ENCODE peak calls at places on chromosomes 7 and 10, in seven cellular contexts. V is adrenal gland, R is transverse colon, U is suprapubic skin, C is prostate gland, Q is right lobe of liver, M is IMR-90. N is an unnamed sample. For H3K36me3, the result is how much of the 10 kb centered on the place peaks cover.

GRCh38 chr7:14341200-14341599 is 351.7 kb upstream of the ETV1 start:
- DNase-seq in C (no peak), U (no peak), R (no peak), V (no peak), M (no peak), Q (no peak), N (no peak)

GRCh38 chr10:106959521-106959920 is 205.0 kb downstream of the SORCS1 start:
- DNase-seq in Q (no peak), U (no peak), R (no peak), M (no peak), V (no peak), C (no peak), N (no peak)

GRCh38 chr7:41247128-41247865 is 455.6 kb downstream of the INHBA start:
- DNase-seq in C (no peak), Q (no peak), V (no peak), M (peak), U (no peak), R (no peak), N (no peak)

GRCh38 chr10:24449769-24450310 is 240.9 kb downstream of the KIAA1217 start:
- DNase-seq in U (no peak), V (no peak), M (no peak), C (no peak), Q (no peak), R (no peak), N (no peak)

GRCh38 chr10:98423691-98424120 is 8.7 kb upstream of the PYROXD2 start:
- DNase-seq in U (no peak), C (no peak), V (no peak), Q (no peak), M (no peak), R (no peak), N (peak)

GRCh38 chr10:34612938-34613337 is 202.2 kb downstream of the PARD3 start:
- DNase-seq in U (no peak), V (no peak), M (no peak), C (no peak), Q (no peak), R (no peak), N (no peak)

GRCh38 chr7:128176696-128177095 is 64.4 kb upstream of the LEP start:
- DNase-seq in U (no peak), R (no peak), V (no peak), Q (no peak), C (no peak), M (no peak), N (no peak)

GRCh38 chr10:88934900-88935672 is 17.5 kb downstream of the ACTA2 start:
- DNase-seq in Q (peak), M (peak), U (no peak), C (peak), R (peak), V (peak), N (peak)

GRCh38 chr10:49613160-49613881 is 516 bp upstream of the CHAT start:
- DNase-seq in Q (peak), M (no peak), V (no peak), U (peak), C (no peak), R (no peak), N (peak)

GRCh38 chr10:3803884-3804741 is 19.1 kb upstream of the KLF6 start:
- DNase-seq in R (no peak), Q (no peak), V (no peak), M (peak), U (no peak), C (no peak), N (no peak)

GRCh38 chr10:44517635-44518034 is 132.7 kb upstream of the CXCL12 start:
- DNase-seq in R (no peak), V (no peak), C (no peak), U (no peak), M (no peak), Q (no peak), N (no peak)

GRCh38 chr7:92042056-92042737 is 92.1 kb downstream of the CYP51A1 start:
- DNase-seq in U (no peak), R (peak), M (no peak), C (no peak), Q (peak), V (no peak), N (no peak)

DNA sequence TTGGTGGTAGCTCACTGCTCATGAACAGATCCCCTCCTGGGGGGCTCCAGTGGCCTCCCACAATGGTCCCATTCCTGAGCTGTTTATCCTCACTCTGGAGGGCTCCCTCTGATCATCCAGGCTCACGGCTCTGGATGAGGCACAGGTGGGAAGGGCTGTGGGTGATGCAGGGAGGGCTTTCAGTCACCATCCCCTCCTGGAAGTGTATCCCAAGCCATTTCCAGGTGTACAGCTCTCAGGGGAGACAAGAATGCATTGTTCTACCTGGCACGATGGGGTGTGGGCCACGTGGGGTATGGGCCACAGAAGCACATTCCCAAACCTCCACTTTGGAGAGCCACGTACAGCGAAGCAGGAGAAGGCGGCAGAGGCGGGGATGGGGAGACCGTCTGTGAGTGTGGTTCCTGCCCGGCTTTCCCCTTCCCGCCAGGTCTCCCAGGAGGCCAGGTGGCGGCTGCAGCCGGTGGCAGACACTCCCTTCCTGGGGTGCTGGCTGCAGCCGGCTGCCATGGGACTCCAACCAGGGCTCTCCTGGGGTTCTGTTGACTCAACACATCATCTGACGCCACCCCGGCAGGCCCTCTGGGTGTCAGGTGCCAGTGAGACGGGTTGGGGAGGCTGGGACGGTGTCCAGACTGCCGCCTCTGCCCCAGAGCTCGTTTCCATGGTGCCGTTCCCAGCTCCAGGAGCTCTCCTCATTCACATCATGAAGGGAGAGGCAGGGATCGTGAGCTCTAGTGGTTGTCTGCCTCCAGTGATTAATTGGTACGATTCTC is 169.7 kb upstream of the RHEB start:
- DNase-seq in R (no peak), U (no peak), Q (no peak), M (no peak), C (peak), V (no peak), N (no peak)
- TF ChIP-seq POLR2A in R (no peak), U (no peak), Q (no peak), M (no peak), C (peak), V (no peak), N (no peak)

DNA sequence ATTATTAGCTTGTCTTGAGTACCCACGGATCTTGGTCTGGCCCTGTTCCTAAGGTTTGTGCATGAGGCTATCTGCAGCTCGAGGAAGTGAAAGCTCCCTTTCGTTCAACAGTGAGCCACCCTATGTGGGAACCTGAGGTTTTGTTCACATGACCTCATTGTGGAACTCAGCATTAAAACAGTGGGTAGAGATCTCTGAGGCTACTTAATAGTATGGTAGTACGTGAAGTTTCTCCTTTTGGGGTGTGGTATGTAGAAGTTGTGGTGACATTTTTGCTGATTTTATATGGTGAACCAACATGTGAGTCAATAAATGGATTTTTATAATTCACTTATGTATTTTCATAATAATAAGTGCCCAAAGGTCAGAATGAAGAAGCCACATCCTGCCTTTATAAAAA is 252.7 kb upstream of the FERD3L start:
- DNase-seq in V (no peak), R (no peak), M (peak), C (no peak), Q (no peak), U (no peak), N (no peak)
- H3K36me3 ChIP-seq in V (under half), R (under half), M (under half), C (under half), Q (under half), U (under half), N (under half)

DNA sequence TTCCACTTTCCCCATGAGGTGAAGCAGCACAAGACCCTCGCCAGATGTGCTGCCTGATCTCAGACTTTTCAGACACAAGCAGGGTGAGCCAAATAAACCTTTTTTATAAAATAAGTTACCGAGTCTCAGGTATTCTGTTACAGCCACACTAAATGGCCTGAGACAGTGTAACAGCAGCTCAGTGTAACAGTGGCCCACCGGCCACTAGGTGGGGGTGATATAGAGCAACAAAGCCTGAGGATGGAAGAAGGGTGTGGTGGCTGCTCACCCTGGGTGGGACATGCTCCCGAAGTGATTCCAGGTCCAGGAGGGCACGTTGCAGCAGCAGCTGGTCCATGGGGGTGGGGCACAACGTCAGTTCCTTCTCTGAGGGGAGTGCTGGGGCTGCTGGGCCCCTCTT is 44.6 kb downstream of the BMS1 start:
- DNase-seq in U (no peak), M (no peak), V (no peak), Q (no peak), R (no peak), C (no peak), N (no peak)
- TF ChIP-seq POLR2A in U (no peak), M (no peak), V (no peak), Q (no peak), R (no peak), C (no peak), N (no peak)

GRCh38 chr7:105195891-105196290 is 181.9 kb downstream of the KMT2E start:
- DNase-seq in Q (no peak), R (no peak), M (no peak), C (no peak), U (no peak), V (no peak), N (no peak)
- H3K36me3 ChIP-seq in Q (under half), R (under half), M (under half), C (under half), U (under half), V (under half), N (under half)

DNA sequence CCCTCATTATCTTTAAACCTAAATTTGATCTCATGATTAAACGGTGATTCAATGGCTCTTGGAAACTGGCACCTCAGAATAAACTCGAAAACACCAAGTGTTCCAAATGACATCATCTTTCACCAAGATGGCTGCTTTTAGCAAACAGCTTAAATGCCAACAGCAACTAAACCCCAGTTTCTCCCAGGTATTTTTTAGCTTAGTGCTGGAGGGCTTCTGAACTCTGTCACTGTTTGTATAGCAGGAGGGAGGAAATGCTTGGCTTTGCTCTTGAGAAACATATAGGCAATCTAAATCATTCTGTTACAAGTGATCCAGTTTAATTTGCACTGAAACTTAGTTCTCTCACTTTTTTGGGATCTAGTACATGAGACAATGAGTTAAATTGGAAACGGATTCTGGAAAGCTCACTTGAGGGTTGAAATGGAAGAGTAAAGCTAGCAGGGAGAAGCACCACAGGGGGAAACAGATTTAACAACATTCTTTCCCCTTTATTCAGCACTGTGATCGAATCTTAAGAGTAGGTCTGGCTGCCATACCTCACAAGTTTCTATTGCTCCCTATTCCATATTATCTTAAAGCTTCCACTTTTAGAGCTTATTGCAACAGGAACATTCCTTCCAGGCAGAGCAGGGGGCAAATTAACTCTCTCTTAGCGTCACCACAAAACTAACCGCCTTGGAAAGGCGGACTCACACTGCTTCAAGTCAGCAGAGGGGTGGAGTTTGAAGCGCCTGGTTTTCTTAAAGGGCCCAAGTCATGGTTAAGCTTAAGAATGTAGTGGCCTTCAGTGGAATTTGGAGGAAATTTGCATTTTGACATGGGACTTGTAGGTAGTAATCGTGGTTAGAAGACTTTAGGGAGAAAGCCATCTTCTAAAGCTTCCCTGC is 1.8 kb upstream of the CCDC6 start:
- DNase-seq in M (peak), C (peak), U (no peak), R (peak), V (peak), Q (peak), N (peak)
- TF ChIP-seq POLR2A in M (no peak), C (peak), U (no peak), R (peak), V (peak), Q (peak), N (peak)